ENCODE peak calls at places on chromosomes 11 and 22, in five cellular contexts. One of them, this sample, is unnamed.

GRCh38 chr11:66388746-66389386 is 17.3 kb upstream of the SLC29A2 start:
- DNase-seq in DND-41: peak; percentile 82
- DNase-seq in Caco-2: peak; percentile 75
- DNase-seq in cardiac fibroblast: peak; percentile 83
- DNase-seq in pancreas: peak; percentile 77
- DNase-seq in this sample: peak; percentile 68

GRCh38 chr11:17894929-17895658 is 117.8 kb downstream of the SERGEF start:
- DNase-seq in DND-41: no peak
- DNase-seq in pancreas: no peak
- DNase-seq in cardiac fibroblast: peak; percentile 15
- DNase-seq in Caco-2: no peak
- DNase-seq in this sample: no peak

GRCh38 chr11:75147875-75148263 is 3.0 kb upstream of the SLCO2B1 start:
- DNase-seq in Caco-2: no peak
- DNase-seq in cardiac fibroblast: no peak
- DNase-seq in DND-41: no peak
- DNase-seq in pancreas: no peak
- DNase-seq in this sample: no peak

GRCh38 chr11:61682093-61682732 is 2.0 kb downstream of the DAGLA start:
- DNase-seq in pancreas: peak; percentile 88
- DNase-seq in Caco-2: peak; percentile 70
- DNase-seq in DND-41: no peak
- DNase-seq in cardiac fibroblast: no peak
- DNase-seq in this sample: peak; percentile 77

GRCh38 chr11:1828542-1828941 is 6.2 kb upstream of the SYT8 start:
- DNase-seq in cardiac fibroblast: no peak
- DNase-seq in DND-41: no peak
- DNase-seq in Caco-2: no peak
- DNase-seq in pancreas: no peak
- DNase-seq in this sample: no peak

GRCh38 chr11:15821471-15821870 is 534.9 kb downstream of the SOX6 start:
- DNase-seq in Caco-2: no peak
- DNase-seq in pancreas: no peak
- DNase-seq in DND-41: no peak
- DNase-seq in cardiac fibroblast: no peak
- DNase-seq in this sample: no peak

GRCh38 chr11:103709366-103709765 is 327.1 kb upstream of the DDI1 start:
- DNase-seq in Caco-2: no peak
- DNase-seq in cardiac fibroblast: no peak
- DNase-seq in DND-41: no peak
- DNase-seq in pancreas: no peak
- DNase-seq in this sample: no peak

GRCh38 chr11:61688368-61689163 is 8.4 kb downstream of the DAGLA start:
- DNase-seq in DND-41: no peak
- DNase-seq in Caco-2: no peak
- DNase-seq in cardiac fibroblast: peak; percentile 71
- DNase-seq in pancreas: peak; percentile 84
- DNase-seq in this sample: peak; percentile 84

GRCh38 chr11:91199866-91200265 is 977.0 kb upstream of the CHORDC1 start:
- DNase-seq in Caco-2: no peak
- DNase-seq in cardiac fibroblast: peak; percentile 1
- DNase-seq in DND-41: no peak
- DNase-seq in pancreas: no peak
- DNase-seq in this sample: no peak

GRCh38 chr11:68946416-68947090 is 34.2 kb downstream of the MRGPRD start:
- DNase-seq in DND-41: no peak
- DNase-seq in pancreas: no peak
- DNase-seq in Caco-2: no peak
- DNase-seq in cardiac fibroblast: peak; percentile 93
- DNase-seq in this sample: no peak

GRCh38 chr11:8095831-8096522 is 15.0 kb downstream of the TUB start:
- DNase-seq in cardiac fibroblast: no peak
- DNase-seq in DND-41: no peak
- DNase-seq in Caco-2: no peak
- DNase-seq in pancreas: no peak
- DNase-seq in this sample: no peak

GRCh38 chr11:128766687-128767086 is 72.8 kb downstream of the FLI1 start:
- DNase-seq in Caco-2: no peak
- DNase-seq in DND-41: no peak
- DNase-seq in cardiac fibroblast: peak; percentile 63
- DNase-seq in pancreas: no peak
- DNase-seq in this sample: no peak

GRCh38 chr22:28243539-28243938 is 324.5 kb upstream of the PITPNB start:
- DNase-seq in DND-41: no peak
- DNase-seq in Caco-2: no peak
- DNase-seq in cardiac fibroblast: peak; percentile 44
- DNase-seq in pancreas: no peak
- DNase-seq in this sample: no peak

GRCh38 chr11:27020736-27021135 is 19.9 kb upstream of the BBOX1 start:
- DNase-seq in pancreas: no peak
- DNase-seq in DND-41: no peak
- DNase-seq in cardiac fibroblast: peak; percentile 45
- DNase-seq in Caco-2: no peak
- DNase-seq in this sample: no peak

GRCh38 chr11:119694334-119694733 is 34.7 kb downstream of the NECTIN1 start:
- DNase-seq in Caco-2: peak; percentile 62
- DNase-seq in DND-41: peak; percentile 26
- DNase-seq in cardiac fibroblast: no peak
- DNase-seq in pancreas: peak; percentile 71
- DNase-seq in this sample: peak; percentile 79

GRCh38 chr22:29871684-29872083 is 11.3 kb upstream of the MTMR3 start:
- DNase-seq in DND-41: no peak
- DNase-seq in Caco-2: no peak
- DNase-seq in cardiac fibroblast: no peak
- DNase-seq in pancreas: no peak
- DNase-seq in this sample: no peak

GRCh38 chr11:70885281-70885680 is 367.1 kb downstream of the SHANK2 start:
- DNase-seq in cardiac fibroblast: no peak
- DNase-seq in pancreas: no peak
- DNase-seq in DND-41: no peak
- DNase-seq in Caco-2: no peak
- DNase-seq in this sample: no peak

GRCh38 chr11:77617892-77618291 is 19.7 kb downstream of the CLNS1A start:
- DNase-seq in Caco-2: no peak
- DNase-seq in cardiac fibroblast: no peak
- DNase-seq in DND-41: no peak
- DNase-seq in pancreas: no peak
- DNase-seq in this sample: no peak

GRCh38 chr11:83713701-83714100 is 427.5 kb upstream of the CCDC90B start:
- DNase-seq in pancreas: peak; percentile 34
- DNase-seq in Caco-2: no peak
- DNase-seq in DND-41: no peak
- DNase-seq in cardiac fibroblast: no peak
- DNase-seq in this sample: no peak

GRCh38 chr22:41929158-41929896 is 2.7 kb upstream of the TNFRSF13C start:
- DNase-seq in cardiac fibroblast: no peak
- DNase-seq in pancreas: no peak
- DNase-seq in DND-41: no peak
- DNase-seq in Caco-2: no peak
- DNase-seq in this sample: no peak

GRCh38 chr11:72391638-72392423 is 42.5 kb downstream of the CLPB start:
- DNase-seq in DND-41: no peak
- DNase-seq in Caco-2: no peak
- DNase-seq in cardiac fibroblast: no peak
- DNase-seq in pancreas: no peak
- DNase-seq in this sample: no peak

GRCh38 chr11:64074239-64074638 is 38.5 kb downstream of the FLRT1 start:
- DNase-seq in pancreas: no peak
- DNase-seq in Caco-2: no peak
- DNase-seq in cardiac fibroblast: peak; percentile 50
- DNase-seq in DND-41: no peak
- DNase-seq in this sample: no peak

GRCh38 chr22:39282642-39283311 is 36.6 kb downstream of the RPL3 start:
- DNase-seq in DND-41: no peak
- DNase-seq in Caco-2: no peak
- DNase-seq in cardiac fibroblast: peak; percentile 30
- DNase-seq in pancreas: no peak
- DNase-seq in this sample: no peak

GRCh38 chr11:19777342-19778102 is 64.9 kb downstream of the NAV2 start:
- DNase-seq in pancreas: peak; percentile 26
- DNase-seq in Caco-2: peak; percentile 59
- DNase-seq in cardiac fibroblast: peak; percentile 62
- DNase-seq in DND-41: no peak
- DNase-seq in this sample: peak; percentile 49

GRCh38 chr11:95100856-95101507 is 11.3 kb downstream of the ENDOD1 start:
- DNase-seq in pancreas: no peak
- DNase-seq in Caco-2: no peak
- DNase-seq in cardiac fibroblast: no peak
- DNase-seq in DND-41: no peak
- DNase-seq in this sample: no peak

GRCh38 chr11:110565344-110565684 is 135.6 kb downstream of the FDX1 start:
- DNase-seq in DND-41: no peak
- DNase-seq in cardiac fibroblast: peak; percentile 32
- DNase-seq in pancreas: no peak
- DNase-seq in Caco-2: peak; percentile 91
- DNase-seq in this sample: no peak

This sample was measured in mucosa of descending colon.